ENCODE peak calls at places on chromosomes 6 and 20, in six cellular contexts. L is fibroblast of mammary gland; J is activated CD4-positive, alpha-beta T cell treated with anti-CD3 and anti-CD28 coated beads, Interleukin-2, amount 50 U/mL, for 24 hours; H is C1 segment of cervical spinal cord; R is NCI-H1694 treated with DMSO at 0.1 percent for 48 hours; D is stimulated activated CD4-positive, alpha-beta T cell treated with anti-CD3 and anti-CD28 coated beads, Interleukin-1b, Interleukin-23, amount 100 ng/mL, for 4 hours. X is an unnamed sample.

GRCh38 chr6:71011861-71012260 is 55.0 kb upstream of the B3GAT2 start:
- DNase-seq in L (no peak), J (no peak), H (no peak), R (no peak), D (no peak), X (no peak)

GRCh38 chr6:34047913-34048867 is 97.7 kb downstream of the GRM4 start:
- DNase-seq in L (no peak), J (no peak), H (no peak), R (no peak), D (no peak), X (no peak)

GRCh38 chr6:36548401-36548743 is 1.1 kb upstream of the STK38 start:
- DNase-seq in L (no peak), J (no peak), H (no peak), R (no peak), D (no peak), X (no peak)

GRCh38 chr6:37201726-37202125 is 31.8 kb downstream of the PIM1 start:
- DNase-seq in L (no peak), J (no peak), H (no peak), R (no peak), D (no peak), X (no peak)

GRCh38 chr6:45577836-45578504 is 200.2 kb upstream of the SUPT3H start:
- DNase-seq in L (peak; percentile 58), J (no peak), H (no peak), R (no peak), D (no peak), X (no peak)

GRCh38 chr20:46011631-46012482 is 3.1 kb downstream of the MMP9 start:
- DNase-seq in L (peak; percentile 69), J (no peak), H (no peak), R (no peak), D (no peak), X (no peak)

GRCh38 chr6:35388772-35389352 is 46.5 kb downstream of the PPARD start:
- DNase-seq in L (no peak), J (no peak), H (no peak), R (no peak), D (no peak), X (no peak)

GRCh38 chr6:132279592-132280139 is 121.6 kb downstream of the MOXD1 start:
- DNase-seq in L (peak; percentile 71), J (peak; percentile 62), H (peak; percentile 58), R (peak; percentile 78), D (peak; percentile 67), X (peak; percentile 12)

GRCh38 chr20:732727-733126 is 35.6 kb downstream of the SLC52A3 start:
- DNase-seq in L (no peak), J (no peak), H (no peak), R (no peak), D (no peak), X (no peak)

GRCh38 chr6:31498748-31499147 is 803 bp downstream of the MICB start:
- DNase-seq in L (no peak), J (no peak), H (no peak), R (no peak), D (no peak), X (no peak)

GRCh38 chr20:45372241-45372640 is 5.9 kb downstream of the TP53TG5 start:
- DNase-seq in L (no peak), J (no peak), H (no peak), R (no peak), D (no peak), X (no peak)

GRCh38 chr6:40419377-40419776 is 167.8 kb downstream of the LRFN2 start:
- DNase-seq in L (peak; percentile 35), J (no peak), H (no peak), R (no peak), D (no peak), X (no peak)

X was measured in T-helper 22 cell.